ENCODE peak calls at places on chromosomes 13 and 19, in nine cellular contexts. One of them, this sample, is unnamed.
A peak's percentile ranks its signal among the peaks of the same experiment; 100 is the strongest.

GRCh38 chr13:42001580-42001979 is 40.7 kb upstream of the VWA8 start:
- DNase-seq in HT1080: peak; percentile 48
- DNase-seq in sigmoid colon: no peak
- DNase-seq in fibroblast of pulmonary artery: peak; percentile 95
- DNase-seq in T1000: no peak
- DNase-seq in OCI-LY7: no peak
- DNase-seq in cerebellar nuclear complex: no peak
- DNase-seq in activated naive CD8-positive, alpha-beta T cell treated with anti-CD3 and anti-CD28 coated beads, Interleukin-2, amount 50 U/mL, for 24 hours: no peak
- DNase-seq in SIG-M5: no peak
- DNase-seq in this sample: no peak

GRCh38 chr13:66138172-66138811 is 1091.8 kb downstream of the PCDH9 start:
- DNase-seq in HT1080: no peak
- DNase-seq in T1000: no peak
- DNase-seq in activated naive CD8-positive, alpha-beta T cell treated with anti-CD3 and anti-CD28 coated beads, Interleukin-2, amount 50 U/mL, for 24 hours: no peak
- DNase-seq in sigmoid colon: no peak
- DNase-seq in OCI-LY7: peak; percentile 93
- DNase-seq in SIG-M5: no peak
- DNase-seq in cerebellar nuclear complex: no peak
- DNase-seq in fibroblast of pulmonary artery: no peak
- DNase-seq in this sample: no peak

GRCh38 chr13:59680429-59681024 is 483.2 kb downstream of the DIAPH3 start:
- DNase-seq in fibroblast of pulmonary artery: peak; percentile 48
- DNase-seq in OCI-LY7: peak; percentile 39
- DNase-seq in T1000: no peak
- DNase-seq in HT1080: peak; percentile 39
- DNase-seq in SIG-M5: no peak
- DNase-seq in sigmoid colon: no peak
- DNase-seq in cerebellar nuclear complex: no peak
- DNase-seq in activated naive CD8-positive, alpha-beta T cell treated with anti-CD3 and anti-CD28 coated beads, Interleukin-2, amount 50 U/mL, for 24 hours: no peak
- DNase-seq in this sample: peak; percentile 36

GRCh38 chr13:108984251-108984920 is 355.0 kb downstream of the MYO16 start:
- DNase-seq in SIG-M5: no peak
- DNase-seq in OCI-LY7: no peak
- DNase-seq in cerebellar nuclear complex: no peak
- DNase-seq in fibroblast of pulmonary artery: no peak
- DNase-seq in activated naive CD8-positive, alpha-beta T cell treated with anti-CD3 and anti-CD28 coated beads, Interleukin-2, amount 50 U/mL, for 24 hours: no peak
- DNase-seq in sigmoid colon: no peak
- DNase-seq in T1000: no peak
- DNase-seq in HT1080: peak; percentile 66
- DNase-seq in this sample: no peak

GRCh38 chr13:85142351-85142750 is 656.9 kb downstream of the SLITRK6 start:
- DNase-seq in activated naive CD8-positive, alpha-beta T cell treated with anti-CD3 and anti-CD28 coated beads, Interleukin-2, amount 50 U/mL, for 24 hours: no peak
- DNase-seq in T1000: no peak
- DNase-seq in SIG-M5: no peak
- DNase-seq in cerebellar nuclear complex: no peak
- DNase-seq in fibroblast of pulmonary artery: no peak
- DNase-seq in HT1080: no peak
- DNase-seq in sigmoid colon: no peak
- DNase-seq in OCI-LY7: no peak
- DNase-seq in this sample: no peak

GRCh38 chr13:44668707-44669106 is 92.6 kb upstream of the TSC22D1 start:
- DNase-seq in SIG-M5: no peak
- DNase-seq in sigmoid colon: no peak
- DNase-seq in cerebellar nuclear complex: no peak
- DNase-seq in T1000: no peak
- DNase-seq in HT1080: no peak
- DNase-seq in OCI-LY7: no peak
- DNase-seq in fibroblast of pulmonary artery: no peak
- DNase-seq in activated naive CD8-positive, alpha-beta T cell treated with anti-CD3 and anti-CD28 coated beads, Interleukin-2, amount 50 U/mL, for 24 hours: no peak
- DNase-seq in this sample: no peak

GRCh38 chr19:10654610-10655456 is 687 bp downstream of the ILF3 start:
- DNase-seq in activated naive CD8-positive, alpha-beta T cell treated with anti-CD3 and anti-CD28 coated beads, Interleukin-2, amount 50 U/mL, for 24 hours: peak; percentile 73
- DNase-seq in SIG-M5: no peak
- DNase-seq in cerebellar nuclear complex: no peak
- DNase-seq in T1000: no peak
- DNase-seq in HT1080: peak; percentile 21
- DNase-seq in sigmoid colon: peak; percentile 85
- DNase-seq in OCI-LY7: peak; percentile 71
- DNase-seq in fibroblast of pulmonary artery: peak; percentile 29
- DNase-seq in this sample: peak; percentile 85

GRCh38 chr19:49637865-49638350 is 2.0 kb downstream of the RRAS start:
- DNase-seq in SIG-M5: no peak
- DNase-seq in T1000: peak; percentile 49
- DNase-seq in fibroblast of pulmonary artery: peak; percentile 86
- DNase-seq in cerebellar nuclear complex: no peak
- DNase-seq in HT1080: peak; percentile 83
- DNase-seq in OCI-LY7: no peak
- DNase-seq in activated naive CD8-positive, alpha-beta T cell treated with anti-CD3 and anti-CD28 coated beads, Interleukin-2, amount 50 U/mL, for 24 hours: no peak
- DNase-seq in sigmoid colon: peak; percentile 96
- DNase-seq in this sample: peak; percentile 83

GRCh38 chr19:57465680-57466381 is 8.9 kb upstream of the VN1R1 start:
- DNase-seq in OCI-LY7: peak; percentile 74
- DNase-seq in T1000: no peak
- DNase-seq in HT1080: peak; percentile 49
- DNase-seq in sigmoid colon: no peak
- DNase-seq in SIG-M5: no peak
- DNase-seq in fibroblast of pulmonary artery: peak; percentile 53
- DNase-seq in cerebellar nuclear complex: no peak
- DNase-seq in activated naive CD8-positive, alpha-beta T cell treated with anti-CD3 and anti-CD28 coated beads, Interleukin-2, amount 50 U/mL, for 24 hours: no peak
- DNase-seq in this sample: peak; percentile 62

This sample was measured in NB4.